ENCODE peak calls at places on chromosome 6, in seven cellular contexts. One of them, this sample, is unnamed.

GRCh38 chr6:114304304-114304887 is 38.4 kb downstream of the HS3ST5 start:
- DNase-seq in Peyer's patch: no peak
- DNase-seq in adipocyte: peak; percentile 83
- DNase-seq in astrocyte of the cerebellum: peak; percentile 33
- DNase-seq in NCI-H2107: no peak
- DNase-seq in AG09309: peak; percentile 1
- DNase-seq in endothelial cell: no peak
- DNase-seq in this sample: no peak

GRCh38 chr6:103264020-103264419 is 1595.7 kb downstream of the HACE1 start:
- DNase-seq in Peyer's patch: no peak
- DNase-seq in adipocyte: no peak
- DNase-seq in astrocyte of the cerebellum: no peak
- DNase-seq in NCI-H2107: no peak
- DNase-seq in AG09309: no peak
- DNase-seq in endothelial cell: no peak
- DNase-seq in this sample: no peak

GRCh38 chr6:96571551-96571950 is 8.6 kb downstream of the FHL5 start:
- DNase-seq in Peyer's patch: no peak
- DNase-seq in adipocyte: no peak
- DNase-seq in astrocyte of the cerebellum: no peak
- DNase-seq in NCI-H2107: no peak
- DNase-seq in AG09309: no peak
- DNase-seq in endothelial cell: no peak
- DNase-seq in this sample: no peak

GRCh38 chr6:57102976-57103375 is 13.0 kb downstream of the ZNF451 start:
- DNase-seq in Peyer's patch: no peak
- DNase-seq in adipocyte: no peak
- DNase-seq in astrocyte of the cerebellum: no peak
- DNase-seq in NCI-H2107: no peak
- DNase-seq in AG09309: no peak
- DNase-seq in endothelial cell: no peak
- DNase-seq in this sample: no peak

GRCh38 chr6:170439366-170440351 is 113.4 kb downstream of the PSMB1 start:
- DNase-seq in Peyer's patch: no peak
- DNase-seq in adipocyte: no peak
- DNase-seq in astrocyte of the cerebellum: no peak
- DNase-seq in NCI-H2107: no peak
- DNase-seq in AG09309: no peak
- DNase-seq in endothelial cell: no peak
- DNase-seq in this sample: peak; percentile 13

GRCh38 chr6:135537782-135538301 is 40.3 kb upstream of the AHI1 start:
- DNase-seq in Peyer's patch: no peak
- DNase-seq in adipocyte: peak; percentile 79
- DNase-seq in astrocyte of the cerebellum: peak; percentile 62
- DNase-seq in NCI-H2107: no peak
- DNase-seq in AG09309: peak; percentile 49
- DNase-seq in endothelial cell: no peak
- DNase-seq in this sample: no peak

GRCh38 chr6:151478670-151479069 is 15.1 kb upstream of the CCDC170 start:
- DNase-seq in Peyer's patch: no peak
- DNase-seq in adipocyte: no peak
- DNase-seq in astrocyte of the cerebellum: no peak
- DNase-seq in NCI-H2107: no peak
- DNase-seq in AG09309: no peak
- DNase-seq in endothelial cell: no peak
- DNase-seq in this sample: no peak

GRCh38 chr6:2938632-2939083 is 32.7 kb downstream of the SERPINB6 start:
- DNase-seq in Peyer's patch: peak; percentile 15
- DNase-seq in adipocyte: no peak
- DNase-seq in astrocyte of the cerebellum: no peak
- DNase-seq in NCI-H2107: no peak
- DNase-seq in AG09309: no peak
- DNase-seq in endothelial cell: no peak
- DNase-seq in this sample: peak; percentile 14

GRCh38 chr6:89310929-89311328 is 4.2 kb downstream of the GABRR2 start:
- DNase-seq in Peyer's patch: no peak
- DNase-seq in adipocyte: peak; percentile 62
- DNase-seq in astrocyte of the cerebellum: no peak
- DNase-seq in NCI-H2107: no peak
- DNase-seq in AG09309: no peak
- DNase-seq in endothelial cell: no peak
- DNase-seq in this sample: no peak

This sample was measured in stomach.